ENCODE peak calls at places on chromosomes 3 and 15, in ten cellular contexts. R is PC-9, S is neuronal stem cell, K is K562, P is GM23248, E is astrocyte, Q is HepG2, G is HCT116, I is fibroblast of lung, C is IMR-90. H is an unnamed sample.

GRCh38 chr3:10262027-10262426 is 13.8 kb downstream of the TATDN2 start:
- DNase-seq in R (no peak), S (no peak), K (no peak), P (no peak), E (no peak), Q (no peak), G (no peak), I (no peak), C (no peak), H (no peak)

GRCh38 chr3:50612234-50612972 is 829 bp upstream of the CISH start:
- DNase-seq in R (no peak), S (no peak), K (peak; percentile 30), P (no peak), E (no peak), Q (no peak), G (no peak), I (no peak), C (no peak), H (peak; percentile 38)

GRCh38 chr3:189588061-189588817 is 43.0 kb upstream of the TP63 start:
- DNase-seq in R (peak; percentile 71), S (no peak), K (no peak), P (peak; percentile 93), E (peak; percentile 54), Q (no peak), G (no peak), I (no peak), C (peak; percentile 28), H (no peak)

GRCh38 chr3:24963762-24964625 is 464.1 kb upstream of the RARB start:
- DNase-seq in R (no peak), S (peak; percentile 12), K (no peak), P (peak; percentile 50), E (peak; percentile 18), Q (peak; percentile 15), G (peak; percentile 2), I (peak; percentile 59), C (peak; percentile 17), H (peak; percentile 63)

GRCh38 chr3:13878711-13879101 is 1.2 kb downstream of the WNT7A start:
- DNase-seq in R (no peak), S (peak; percentile 43), K (no peak), P (no peak), E (no peak), Q (no peak), G (no peak), I (no peak), C (no peak), H (no peak)

GRCh38 chr15:100696452-100696851 is 94.1 kb downstream of the ASB7 start:
- DNase-seq in R (no peak), S (no peak), K (no peak), P (no peak), E (peak; percentile 85), Q (no peak), G (no peak), I (no peak), C (no peak), H (no peak)

GRCh38 chr15:59801649-59802048 is 112.5 kb upstream of the BNIP2 start:
- DNase-seq in R (no peak), S (no peak), K (no peak), P (no peak), E (no peak), Q (no peak), G (no peak), I (no peak), C (no peak), H (no peak)

GRCh38 chr3:157807286-157807685 is 298.9 kb downstream of the SHOX2 start:
- DNase-seq in R (no peak), S (no peak), K (no peak), P (peak; percentile 62), E (no peak), Q (no peak), G (no peak), I (no peak), C (peak; percentile 33), H (no peak)

GRCh38 chr3:114558271-114558670 is 264.4 kb downstream of the TIGIT start:
- DNase-seq in R (no peak), S (no peak), K (no peak), P (peak; percentile 71), E (peak; percentile 47), Q (no peak), G (no peak), I (peak; percentile 26), C (peak; percentile 46), H (no peak)

GRCh38 chr3:169150874-169151273 is 512.6 kb downstream of the MECOM start:
- DNase-seq in R (no peak), S (no peak), K (no peak), P (no peak), E (no peak), Q (no peak), G (no peak), I (peak; percentile 51), C (peak; percentile 3), H (no peak)

GRCh38 chr15:41417418-41417811 is 520 bp downstream of the RTF1 start:
- DNase-seq in R (no peak), S (no peak), K (peak; percentile 77), P (peak; percentile 69), E (no peak), Q (no peak), G (no peak), I (peak; percentile 24), C (peak; percentile 20), H (peak; percentile 65)

GRCh38 chr3:123605789-123606234 is 21.0 kb upstream of the HACD2 start:
- DNase-seq in R (peak; percentile 81), S (no peak), K (peak; percentile 16), P (peak; percentile 19), E (peak; percentile 26), Q (peak; percentile 99), G (peak; percentile 75), I (no peak), C (no peak), H (peak; percentile 75)

GRCh38 chr15:96331942-96332853 is 1.7 kb downstream of the NR2F2 start:
- DNase-seq in R (no peak), S (peak; percentile 11), K (no peak), P (peak; percentile 84), E (peak; percentile 35), Q (no peak), G (no peak), I (peak; percentile 44), C (no peak), H (peak; percentile 67)

DNA sequence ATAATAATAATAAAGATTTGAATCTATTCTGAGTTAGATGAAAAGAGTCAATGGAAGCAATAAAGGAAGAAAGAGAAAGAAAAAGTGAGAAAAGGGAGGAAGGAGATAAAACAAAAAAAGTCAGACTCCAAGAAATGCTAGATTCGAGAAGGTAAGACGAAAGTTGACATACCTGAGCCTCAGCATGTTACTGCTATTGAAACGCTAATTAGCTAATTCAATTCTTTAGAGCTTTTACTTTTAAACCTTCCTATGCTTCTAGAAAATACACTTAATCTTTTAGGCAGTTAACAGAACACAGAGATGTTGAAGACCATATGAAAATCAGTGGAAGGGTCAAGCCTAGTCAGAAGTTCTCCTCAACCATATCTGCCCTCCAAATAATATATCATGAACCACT is 337.2 kb upstream of the ROBO2 start:
- DNase-seq in R (no peak), S (no peak), K (no peak), P (no peak), E (no peak), Q (no peak), G (no peak), I (no peak), C (no peak), H (no peak)
- H3K4me2 ChIP-seq in R (no peak overlapping the region), S (no peak overlapping the region), K (no peak overlapping the region), P (no peak overlapping the region), E (no peak overlapping the region), Q (no peak overlapping the region), G (no peak overlapping the region), I (no peak overlapping the region), C (no peak overlapping the region), H (no peak overlapping the region)

GRCh38 chr3:8223766-8224165 is 277.9 kb upstream of the LMCD1 start:
- DNase-seq in R (no peak), S (no peak), K (no peak), P (peak; percentile 38), E (peak; percentile 11), Q (no peak), G (no peak), I (peak; percentile 47), C (no peak), H (peak; percentile 30)

GRCh38 chr3:8220291-8220690 is 281.3 kb upstream of the LMCD1 start:
- DNase-seq in R (no peak), S (no peak), K (no peak), P (peak; percentile 26), E (peak; percentile 8), Q (peak; percentile 4), G (no peak), I (peak; percentile 16), C (no peak), H (no peak)
- H3K4me2 ChIP-seq in R (no peak overlapping the region), S (no peak overlapping the region), K (no peak overlapping the region), P (no peak overlapping the region), E (no peak overlapping the region), Q (no peak overlapping the region), G (no peak overlapping the region), I (no peak overlapping the region), C (no peak overlapping the region), H (no peak overlapping the region)

GRCh38 chr3:8443829-8444791 is 57.5 kb upstream of the LMCD1 start:
- DNase-seq in R (peak; percentile 96), S (peak; percentile 70), K (no peak), P (peak; percentile 100), E (peak; percentile 99), Q (peak; percentile 99), G (peak; percentile 63), I (peak; percentile 97), C (peak; percentile 99), H (peak; percentile 97)
- H3K4me2 ChIP-seq in R (peak overlapping the region; percentile 57), S (peak overlapping the region; percentile 47), K (no peak overlapping the region), P (peak overlapping the region; percentile 83), E (peak overlapping the region; percentile 79), Q (peak overlapping the region; percentile 78), G (peak overlapping the region; percentile 62), I (peak overlapping the region; percentile 51), C (peak overlapping the region; percentile 70), H (peak overlapping the region; percentile 65)

DNA sequence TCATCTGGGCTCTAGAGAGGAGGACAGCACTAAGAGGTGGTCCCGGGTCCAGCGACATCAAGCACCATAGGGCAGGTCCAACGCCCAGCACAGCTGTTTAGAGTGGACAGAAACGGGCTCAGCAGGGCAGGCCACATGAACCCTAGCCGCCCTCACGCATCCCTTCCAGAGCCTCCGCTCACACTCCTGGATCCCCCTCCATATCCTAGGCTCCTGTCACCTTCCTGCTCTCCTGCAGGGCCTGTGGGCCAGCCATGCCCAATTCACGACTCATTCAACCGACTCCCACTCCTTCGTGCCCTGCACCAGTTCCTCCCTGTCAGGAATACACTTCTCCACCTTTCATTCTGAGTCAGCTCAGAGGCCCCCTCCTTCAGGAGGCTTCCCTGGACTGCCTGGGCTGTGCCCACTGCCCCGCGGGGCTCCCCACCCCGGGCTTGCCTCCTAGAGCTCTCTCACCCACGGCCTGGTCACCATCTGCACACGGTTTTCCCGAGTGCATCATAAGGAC is 90.2 kb downstream of the LINGO1 start:
- DNase-seq in R (no peak), S (no peak), K (no peak), P (peak; percentile 78), E (peak; percentile 20), Q (no peak), G (no peak), I (no peak), C (peak; percentile 53), H (no peak)
- H3K4me2 ChIP-seq in R (peak overlapping the region; percentile 82), S (no peak overlapping the region), K (peak overlapping the region; percentile 79), P (peak overlapping the region; percentile 78), E (peak overlapping the region; percentile 86), Q (peak overlapping the region; percentile 97), G (peak overlapping the region; percentile 92), I (peak overlapping the region; percentile 67), C (no peak overlapping the region), H (peak overlapping the region; percentile 73)